ENCODE peak calls at places on chromosomes 1 and 21, in four cellular contexts. K is uterus, L is psoas muscle, V is colonic mucosa. J is an unnamed sample. For H3K4me1, the result is how much of the 10 kb centered on the place peaks cover.

GRCh38 chr1:15345711-15346355 is 63.9 kb upstream of the EFHD2 start:
- DNase-seq in K (no peak), L (peak), V (peak), J (no peak)

GRCh38 chr1:99726818-99727217 is 39.6 kb downstream of the FRRS1 start:
- DNase-seq in K (no peak), L (no peak), V (no peak), J (no peak)

GRCh38 chr1:202237052-202237451 is 43.5 kb downstream of the LGR6 start:
- DNase-seq in K (no peak), L (no peak), V (no peak), J (no peak)

GRCh38 chr1:185008746-185009360 is 34.5 kb upstream of the NIBAN1 start:
- DNase-seq in K (no peak), L (no peak), V (no peak), J (no peak)

GRCh38 chr1:162878000-162878596 is 17.1 kb upstream of the CCDC190 start:
- DNase-seq in K (peak), L (peak), V (peak), J (no peak)

GRCh38 chr1:58919226-58919985 is 135.6 kb upstream of the JUN start:
- DNase-seq in K (no peak), L (no peak), V (no peak), J (no peak)

GRCh38 chr1:231924183-231924582 is 297.6 kb downstream of the DISC1 start:
- DNase-seq in K (no peak), L (no peak), V (no peak), J (no peak)

GRCh38 chr1:232868793-232869491 is 63.7 kb downstream of the MAP10 start:
- DNase-seq in K (no peak), L (no peak), V (no peak), J (no peak)

GRCh38 chr1:109928591-109929111 is 18.0 kb downstream of the CSF1 start:
- DNase-seq in K (peak), L (peak), V (peak), J (no peak)

GRCh38 chr1:111778541-111779051 is 22.9 kb downstream of the DDX20 start:
- DNase-seq in K (no peak), L (no peak), V (no peak), J (no peak)

GRCh38 chr1:158810311-158810710 is 20.8 kb upstream of the MNDA start:
- DNase-seq in K (no peak), L (no peak), V (no peak), J (no peak)

GRCh38 chr1:6673816-6674398 is 27.7 kb downstream of the DNAJC11 start:
- DNase-seq in K (no peak), L (no peak), V (no peak), J (no peak)

GRCh38 chr21:35720065-35720810 is 340.1 kb downstream of the SETD4 start:
- DNase-seq in K (no peak), L (no peak), V (no peak), J (no peak)

GRCh38 chr1:15005116-15005515 is 148.4 kb upstream of the TMEM51 start:
- DNase-seq in K (no peak), L (no peak), V (no peak), J (no peak)

GRCh38 chr1:26786437-26787380 is 1.0 kb upstream of the PIGV start:
- DNase-seq in K (peak), L (peak), V (peak), J (peak)

GRCh38 chr1:204983881-204984280 is 59.1 kb upstream of the CNTN2 start:
- DNase-seq in K (no peak), L (no peak), V (no peak), J (no peak)

GRCh38 chr1:31428436-31429221 is 15.6 kb downstream of the SERINC2 start:
- DNase-seq in K (no peak), L (no peak), V (no peak), J (no peak)

GRCh38 chr1:166165661-166166399 is 971 bp downstream of the FAM78B start:
- DNase-seq in K (no peak), L (peak), V (peak), J (no peak)

GRCh38 chr1:112862753-112863426 is 93.1 kb downstream of the SLC16A1 start:
- DNase-seq in K (no peak), L (no peak), V (no peak), J (no peak)

GRCh38 chr1:9397984-9398526 is 105.4 kb downstream of the SPSB1 start:
- DNase-seq in K (peak), L (peak), V (no peak), J (no peak)

GRCh38 chr1:211703812-211704566 is 28.6 kb upstream of the NEK2 start:
- DNase-seq in K (no peak), L (no peak), V (no peak), J (no peak)

GRCh38 chr1:228354390-228355320 is 52.0 kb downstream of the TRIM11 start:
- DNase-seq in K (no peak), L (no peak), V (no peak), J (no peak)

GRCh38 chr1:223129229-223129851 is 13.7 kb downstream of the TLR5 start:
- DNase-seq in K (peak), L (peak), V (peak), J (peak)

GRCh38 chr1:209104646-209105045 is 478.9 kb upstream of the CAMK1G start:
- DNase-seq in K (no peak), L (no peak), V (no peak), J (no peak)

GRCh38 chr1:26391450-26391849 is 18.9 kb upstream of the ZNF683 start:
- DNase-seq in K (no peak), L (no peak), V (no peak), J (peak)

GRCh38 chr1:24108334-24109165 is 3.4 kb downstream of the MYOM3 start:
- DNase-seq in K (no peak), L (peak), V (peak), J (no peak)

GRCh38 chr21:42939581-42940413 is 14.4 kb upstream of the ERVH48-1 start:
- DNase-seq in K (peak), L (peak), V (peak), J (no peak)

GRCh38 chr1:84165566-84165965 is 21.5 kb downstream of the PRKACB start:
- DNase-seq in K (no peak), L (no peak), V (no peak), J (no peak)

GRCh38 chr1:36161656-36162531 is 5.9 kb downstream of the MAP7D1 start:
- DNase-seq in K (no peak), L (peak), V (no peak), J (peak)

GRCh38 chr1:164948101-164948500 is 389.1 kb downstream of the PBX1 start:
- DNase-seq in K (no peak), L (no peak), V (no peak), J (no peak)

GRCh38 chr1:1833916-1834325 is 55.7 kb upstream of the NADK start:
- DNase-seq in K (no peak), L (no peak), V (no peak), J (no peak)

GRCh38 chr1:74858136-74858535 is 125.2 kb downstream of the TYW3 start:
- DNase-seq in K (no peak), L (no peak), V (no peak), J (no peak)

GRCh38 chr21:45877821-45878469 is 103.6 kb upstream of the COL6A1 start:
- DNase-seq in K (no peak), L (peak), V (no peak), J (no peak)

GRCh38 chr1:47515390-47515789 is 77.5 kb downstream of the FOXD2 start:
- DNase-seq in K (no peak), L (no peak), V (no peak), J (no peak)

GRCh38 chr1:56060901-56061300 is 518.5 kb downstream of the PLPP3 start:
- DNase-seq in K (no peak), L (no peak), V (peak), J (no peak)

GRCh38 chr1:30088594-30089556 is 634.5 kb downstream of the MATN1 start:
- DNase-seq in K (no peak), L (peak), V (peak), J (no peak)

GRCh38 chr1:41673806-41674205 is 189.3 kb upstream of the EDN2 start:
- DNase-seq in K (no peak), L (no peak), V (no peak), J (peak)
- H3K27ac ChIP-seq in K (no peak), L (no peak), V (no peak), J (peak)

GRCh38 chr1:154495496-154496273 is 6.3 kb upstream of the TDRD10 start:
- DNase-seq in K (no peak), L (no peak), V (no peak), J (no peak)

GRCh38 chr1:154497026-154497806 is 4.8 kb upstream of the TDRD10 start:
- DNase-seq in K (no peak), L (peak), V (no peak), J (peak)

GRCh38 chr1:154499446-154499845 is 2.6 kb upstream of the TDRD10 start:
- DNase-seq in K (no peak), L (no peak), V (no peak), J (no peak)

GRCh38 chr1:154493276-154493675 is 8.7 kb upstream of the TDRD10 start:
- DNase-seq in K (no peak), L (no peak), V (no peak), J (no peak)

DNA sequence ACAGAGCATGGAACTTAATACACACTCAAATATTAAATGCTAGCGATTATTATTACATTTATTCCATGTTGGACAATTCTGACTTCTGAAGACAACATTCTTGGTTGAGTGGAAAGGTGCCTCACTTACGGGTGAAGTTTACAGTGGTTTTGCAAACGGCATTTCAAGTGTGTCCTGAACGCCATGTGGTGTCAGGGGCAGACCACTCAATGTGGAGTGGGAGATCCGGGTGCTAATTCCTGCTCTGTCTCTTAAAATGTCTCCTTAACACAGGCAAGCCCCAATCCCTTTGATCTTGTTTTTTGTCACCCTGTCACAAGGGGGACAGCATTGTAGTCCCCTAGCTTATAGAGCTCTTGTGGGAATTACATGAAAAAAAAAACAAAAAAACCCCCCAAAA is 5.6 kb upstream of the TDRD10 start:
- DNase-seq in K (no peak), L (no peak), V (no peak), J (no peak)
- H3K4me1 ChIP-seq in K (under half), L (under half), V (under half), J (under half)

GRCh38 chr1:234864116-234864515 is 254.1 kb upstream of the IRF2BP2 start:
- DNase-seq in K (peak), L (no peak), V (no peak), J (no peak)

GRCh38 chr1:234863596-234863995 is 253.6 kb upstream of the IRF2BP2 start:
- DNase-seq in K (peak), L (no peak), V (no peak), J (no peak)

GRCh38 chr1:234862360-234862943 is 252.5 kb upstream of the IRF2BP2 start:
- DNase-seq in K (no peak), L (no peak), V (no peak), J (no peak)

GRCh38 chr1:234861761-234862160 is 251.8 kb upstream of the IRF2BP2 start:
- DNase-seq in K (no peak), L (no peak), V (no peak), J (no peak)

DNA sequence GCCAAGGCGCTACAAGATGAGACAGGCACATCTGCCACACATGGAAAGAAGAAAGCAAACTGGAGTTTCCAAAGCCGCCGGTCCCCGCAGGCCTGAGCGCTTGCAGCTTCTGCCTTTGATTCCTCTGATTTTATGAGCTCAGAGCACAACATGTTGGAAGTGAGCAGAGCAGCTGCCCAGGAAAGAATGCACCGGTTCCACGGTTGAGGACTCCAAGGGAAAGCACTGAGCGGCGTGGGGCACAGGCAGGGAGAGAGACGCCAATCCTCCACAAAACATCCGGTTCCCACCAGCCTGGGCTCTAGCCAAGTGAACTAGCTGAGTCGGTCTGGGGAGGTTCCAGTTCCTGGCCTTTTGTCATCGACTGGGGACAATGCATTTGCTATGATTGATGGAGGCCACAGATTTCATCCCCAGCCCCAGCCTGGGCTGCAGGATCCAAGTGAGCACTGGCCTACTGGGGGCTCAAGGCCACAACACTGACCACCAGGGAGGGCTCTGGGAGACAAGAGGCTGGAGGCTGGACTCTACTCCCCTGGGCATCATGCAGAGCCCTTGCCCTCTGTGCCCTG is 253.1 kb upstream of the IRF2BP2 start:
- DNase-seq in K (peak), L (peak), V (peak), J (no peak)
- H3K4me3 ChIP-seq in K (no peak), L (peak), V (no peak), J (no peak)

DNA sequence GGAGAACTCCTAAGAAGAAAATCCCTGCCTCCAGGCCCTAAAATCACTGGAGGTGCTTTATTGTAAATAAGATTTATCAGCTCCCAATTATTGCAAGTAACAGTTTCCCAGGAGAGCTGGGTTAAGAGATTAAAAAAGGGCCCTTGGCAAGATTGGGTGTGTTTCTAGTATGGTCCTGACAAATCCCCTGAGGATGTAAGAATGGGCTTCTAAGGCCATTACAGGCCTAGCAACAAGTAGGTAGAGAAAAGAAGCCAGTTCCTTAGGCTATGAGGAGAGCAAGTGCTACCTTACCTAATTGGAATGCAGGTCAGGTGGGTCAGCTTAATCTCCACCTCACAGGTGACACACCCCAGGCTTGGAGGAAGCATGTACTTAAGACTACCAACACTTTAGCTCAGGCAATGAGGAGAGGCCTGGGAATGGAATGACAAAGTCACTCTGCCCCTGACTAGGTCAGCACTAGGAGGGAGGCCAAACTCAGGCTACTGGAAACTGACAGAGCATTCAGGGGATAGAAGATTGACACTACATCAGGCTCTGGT is 6.8 kb upstream of the OTUD7B start:
- DNase-seq in K (no peak), L (no peak), V (peak), J (no peak)
- H3K27ac ChIP-seq in K (no peak), L (no peak), V (no peak), J (no peak)

J was measured in naive thymus-derived CD4-positive, alpha-beta T cell.